ENCODE peak calls at places on chromosomes 16 and 17, in five cellular contexts. F, U, D, E and K are unnamed samples.

GRCh38 chr16:46496701-46497100 is 124.5 kb downstream of the SHCBP1 start:
- DNase-seq in F (no peak), U (no peak), D (no peak), E (no peak), K (no peak)

GRCh38 chr17:40452921-40453378 is 9.7 kb downstream of the IGFBP4 start:
- DNase-seq in F (no peak), U (no peak), D (peak), E (no peak), K (no peak)

GRCh38 chr17:61444831-61445230 is 7.4 kb upstream of the TBX4 start:
- DNase-seq in F (no peak), U (no peak), D (no peak), E (no peak), K (no peak)

GRCh38 chr17:61065263-61065773 is 334.3 kb upstream of the TBX2 start:
- DNase-seq in F (no peak), U (no peak), D (no peak), E (no peak), K (no peak)

GRCh38 chr17:42843358-42843934 is 934 bp upstream of the AOC2 start:
- DNase-seq in F (no peak), U (peak), D (peak), E (no peak), K (peak)

GRCh38 chr17:81192386-81193050 is 26.5 kb upstream of the AATK start:
- DNase-seq in F (no peak), U (no peak), D (no peak), E (no peak), K (no peak)

GRCh38 chr17:81191116-81191515 is 25.1 kb upstream of the AATK start:
- DNase-seq in F (no peak), U (no peak), D (no peak), E (no peak), K (no peak)

GRCh38 chr16:54136276-54136625 is 150.3 kb downstream of the IRX3 start:
- DNase-seq in F (no peak), U (no peak), D (peak), E (no peak), K (no peak)

GRCh38 chr17:48647103-48647963 is 21.2 kb upstream of the HOXB9 start:
- DNase-seq in F (no peak), U (no peak), D (no peak), E (no peak), K (no peak)

GRCh38 chr16:19879241-19879792 is 5.3 kb downstream of the GPRC5B start:
- DNase-seq in F (no peak), U (no peak), D (peak), E (no peak), K (no peak)

GRCh38 chr16:21302898-21303528 is 24.9 kb upstream of the CRYM start:
- DNase-seq in F (no peak), U (peak), D (peak), E (no peak), K (no peak)

GRCh38 chr17:16915752-16916556 is 56.0 kb downstream of the TNFRSF13B start:
- DNase-seq in F (no peak), U (peak), D (peak), E (peak), K (peak)

GRCh38 chr16:3974751-3975150 is 94.2 kb upstream of the CREBBP start:
- DNase-seq in F (no peak), U (no peak), D (no peak), E (no peak), K (no peak)

GRCh38 chr17:4364622-4365041 is 1.8 kb downstream of the UBE2G1 start:
- DNase-seq in F (no peak), U (no peak), D (no peak), E (peak), K (no peak)

GRCh38 chr16:82936941-82937551 is 310.3 kb downstream of the CDH13 start:
- DNase-seq in F (no peak), U (no peak), D (peak), E (no peak), K (no peak)

GRCh38 chr17:5364156-5364555 is 55.3 kb downstream of the NUP88 start:
- DNase-seq in F (no peak), U (no peak), D (peak), E (no peak), K (no peak)

GRCh38 chr16:57041182-57042156 is 50.9 kb upstream of the CPNE2 start:
- DNase-seq in F (peak), U (peak), D (no peak), E (no peak), K (peak)

GRCh38 chr17:19579867-19580565 is 46.4 kb downstream of the SLC47A1 start:
- DNase-seq in F (no peak), U (no peak), D (peak), E (no peak), K (no peak)

GRCh38 chr17:48568499-48569259 is 9.5 kb downstream of the HOXB4 start:
- DNase-seq in F (no peak), U (no peak), D (no peak), E (no peak), K (no peak)

GRCh38 chr16:82627811-82628339 is 1.1 kb downstream of the CDH13 start:
- DNase-seq in F (no peak), U (no peak), D (peak), E (peak), K (no peak)

GRCh38 chr16:58649707-58650106 is 20.1 kb upstream of the CNOT1 start:
- DNase-seq in F (no peak), U (no peak), D (no peak), E (no peak), K (no peak)

GRCh38 chr17:49946964-49947584 is 21.9 kb upstream of the DLX4 start:
- DNase-seq in F (no peak), U (no peak), D (no peak), E (no peak), K (no peak)

GRCh38 chr16:13186813-13187212 is 285.4 kb downstream of the SHISA9 start:
- DNase-seq in F (no peak), U (peak), D (peak), E (no peak), K (no peak)

GRCh38 chr16:79318137-79318899 is 282.2 kb downstream of the MAF start:
- DNase-seq in F (no peak), U (no peak), D (no peak), E (no peak), K (no peak)

GRCh38 chr17:81870155-81870977 is 771 bp downstream of the ARHGDIA start:
- DNase-seq in F (no peak), U (peak), D (peak), E (peak), K (no peak)

GRCh38 chr17:63772801-63773271 is 561 bp downstream of the CCDC47 start:
- DNase-seq in F (no peak), U (peak), D (peak), E (no peak), K (peak)

GRCh38 chr16:75109732-75110243 is 6.8 kb downstream of the LDHD start:
- DNase-seq in F (no peak), U (peak), D (peak), E (no peak), K (peak)

GRCh38 chr17:81519284-81520020 is 6.9 kb upstream of the ACTG1 start:
- DNase-seq in F (peak), U (peak), D (peak), E (no peak), K (peak)

GRCh38 chr16:68790130-68790761 is 53.1 kb upstream of the TANGO6 start:
- DNase-seq in F (no peak), U (no peak), D (peak), E (no peak), K (no peak)

GRCh38 chr16:72819345-72819744 is 228.6 kb downstream of the ZFHX3 start:
- DNase-seq in F (no peak), U (no peak), D (peak), E (no peak), K (no peak)

GRCh38 chr17:83083368-83084201 is 4.2 kb downstream of the METRNL start:
- DNase-seq in F (no peak), U (no peak), D (peak), E (peak), K (no peak)

GRCh38 chr17:77386502-77387192 is 245.9 kb downstream of the SEC14L1 start:
- DNase-seq in F (no peak), U (no peak), D (no peak), E (no peak), K (no peak)
- TF ChIP-seq CTCF in F (no peak), U (no peak), D (no peak), E (no peak), K (no peak)

GRCh38 chr16:11784048-11784780 is 12.8 kb downstream of the ZC3H7A start:
- DNase-seq in F (no peak), U (no peak), D (no peak), E (no peak), K (no peak)
- TF ChIP-seq CTCF in F (no peak), U (no peak), D (no peak), E (no peak), K (no peak)

GRCh38 chr17:44219636-44220210 is at the start of gene UBTF:
- DNase-seq in F (no peak), U (peak), D (peak), E (peak), K (peak)
- TF ChIP-seq CTCF in F (no peak), U (no peak), D (no peak), E (no peak), K (peak)

GRCh38 chr17:74455025-74455585 is 11.3 kb upstream of the CD300A start:
- DNase-seq in F (no peak), U (peak), D (no peak), E (no peak), K (no peak)

GRCh38 chr17:74453665-74454196 is 12.7 kb upstream of the CD300A start:
- DNase-seq in F (peak), U (peak), D (no peak), E (no peak), K (peak)

GRCh38 chr17:74452027-74452840 is 14.2 kb upstream of the CD300A start:
- DNase-seq in F (no peak), U (no peak), D (no peak), E (no peak), K (no peak)

GRCh38 chr17:74452841-74453661 is 13.4 kb upstream of the CD300A start:
- DNase-seq in F (no peak), U (no peak), D (no peak), E (no peak), K (no peak)

GRCh38 chr17:74454197-74455024 is 12.0 kb upstream of the CD300A start:
- DNase-seq in F (no peak), U (peak), D (peak), E (peak), K (peak)
- TF ChIP-seq CTCF in F (no peak), U (peak), D (no peak), E (no peak), K (no peak)

GRCh38 chr17:31525801-31526549 is 134.5 kb downstream of the RAB11FIP4 start:
- DNase-seq in F (no peak), U (peak), D (no peak), E (no peak), K (no peak)
- TF ChIP-seq CTCF in F (no peak), U (peak), D (peak), E (no peak), K (peak)